ENCODE peak calls at places on chromosomes 7 and 10, in four cellular contexts. G is C1 segment of cervical spinal cord, T is anterior cingulate cortex, R is germinal center. C is an unnamed sample.

GRCh38 chr7:13551503-13551902 is 438.0 kb downstream of the ETV1 start:
- DNase-seq in G (no peak), T (no peak), R (no peak), C (no peak)

GRCh38 chr7:507623-508305 is 11.9 kb downstream of the PDGFA start:
- DNase-seq in G (no peak), T (no peak), R (no peak), C (no peak)

GRCh38 chr10:35540296-35541164 is 64.6 kb upstream of the GJD4 start:
- DNase-seq in G (no peak), T (no peak), R (no peak), C (no peak)

GRCh38 chr7:155337946-155338631 is 40.4 kb downstream of the INSIG1 start:
- DNase-seq in G (no peak), T (no peak), R (no peak), C (no peak)

GRCh38 chr10:106609466-106609865 is 555.0 kb downstream of the SORCS1 start:
- DNase-seq in G (no peak), T (no peak), R (no peak), C (no peak)

GRCh38 chr7:82810558-82811259 is 352.0 kb downstream of the PCLO start:
- DNase-seq in G (no peak), T (no peak), R (no peak), C (no peak)

GRCh38 chr10:53952698-53953097 is 848.3 kb downstream of the PCDH15 start:
- DNase-seq in G (no peak), T (peak; percentile 2), R (no peak), C (no peak)

GRCh38 chr7:106604303-106604918 is 56.5 kb downstream of the CCDC71L start:
- DNase-seq in G (no peak), T (no peak), R (no peak), C (no peak)

GRCh38 chr7:134695321-134695860 is 48.7 kb downstream of the BPGM start:
- DNase-seq in G (no peak), T (no peak), R (no peak), C (no peak)

GRCh38 chr10:28661035-28661434 is 16.3 kb upstream of the BAMBI start:
- DNase-seq in G (no peak), T (no peak), R (no peak), C (no peak)

GRCh38 chr7:138755331-138755747 is 42.5 kb upstream of the TMEM213 start:
- DNase-seq in G (no peak), T (no peak), R (no peak), C (no peak)

GRCh38 chr7:151010307-151011096 is 13.8 kb downstream of the ATG9B start:
- DNase-seq in G (no peak), T (no peak), R (no peak), C (no peak)

GRCh38 chr10:109027534-109028185 is 895.7 kb downstream of the XPNPEP1 start:
- DNase-seq in G (no peak), T (no peak), R (no peak), C (no peak)

GRCh38 chr7:38744746-38745145 is 113.6 kb upstream of the AMPH start:
- DNase-seq in G (no peak), T (no peak), R (no peak), C (no peak)

GRCh38 chr10:4586756-4587155 is 239.3 kb upstream of the AKR1E2 start:
- DNase-seq in G (no peak), T (no peak), R (no peak), C (no peak)

GRCh38 chr7:149050941-149051340 is 22.6 kb upstream of the PDIA4 start:
- DNase-seq in G (no peak), T (no peak), R (no peak), C (no peak)

GRCh38 chr7:135728136-135728669 is at the start of gene SLC13A4:
- DNase-seq in G (no peak), T (no peak), R (no peak), C (no peak)

GRCh38 chr10:27743736-27744477 is 1.7 kb downstream of the MKX start:
- DNase-seq in G (no peak), T (no peak), R (no peak), C (peak; percentile 1)

C was measured in naive B cell.